ENCODE peak calls at places on chromosomes 1 and 21, in four cellular contexts. One of them, this sample, is unnamed.

GRCh38 chr1:13536612-13537011 is 22.8 kb upstream of the LRRC38 start:
- DNase-seq in IMR-90: no peak
- DNase-seq in K562: no peak
- DNase-seq in GM12878: no peak
- DNase-seq in this sample: no peak

GRCh38 chr1:227949954-227950734 is 2.4 kb upstream of the WNT9A start:
- DNase-seq in IMR-90: no peak
- DNase-seq in K562: no peak
- DNase-seq in GM12878: no peak
- DNase-seq in this sample: no peak

GRCh38 chr1:161088587-161089110 is 709 bp downstream of the NECTIN4 start:
- DNase-seq in IMR-90: peak; percentile 63
- DNase-seq in K562: no peak
- DNase-seq in GM12878: no peak
- DNase-seq in this sample: no peak

GRCh38 chr1:119071321-119071720 is 69.1 kb downstream of the WARS2 start:
- DNase-seq in IMR-90: no peak
- DNase-seq in K562: no peak
- DNase-seq in GM12878: no peak
- DNase-seq in this sample: no peak

GRCh38 chr1:242208021-242208420 is 209.1 kb upstream of the MAP1LC3C start:
- DNase-seq in IMR-90: no peak
- DNase-seq in K562: no peak
- DNase-seq in GM12878: no peak
- DNase-seq in this sample: no peak

GRCh38 chr1:48026275-48026674 is 29.1 kb upstream of the TRABD2B start:
- DNase-seq in IMR-90: peak; percentile 4
- DNase-seq in K562: no peak
- DNase-seq in GM12878: no peak
- DNase-seq in this sample: no peak

GRCh38 chr1:205240118-205240517 is 12.4 kb downstream of the TMCC2 start:
- DNase-seq in IMR-90: no peak
- DNase-seq in K562: no peak
- DNase-seq in GM12878: no peak
- DNase-seq in this sample: no peak

GRCh38 chr1:184945034-184945433 is 29.3 kb downstream of the NIBAN1 start:
- DNase-seq in IMR-90: no peak
- DNase-seq in K562: no peak
- DNase-seq in GM12878: peak; percentile 51
- DNase-seq in this sample: no peak

GRCh38 chr1:207453710-207454045 is 450 bp upstream of the CR2 start:
- DNase-seq in IMR-90: no peak
- DNase-seq in K562: no peak
- DNase-seq in GM12878: no peak
- DNase-seq in this sample: no peak

GRCh38 chr1:72482736-72483413 is 200.5 kb upstream of the NEGR1 start:
- DNase-seq in IMR-90: no peak
- DNase-seq in K562: no peak
- DNase-seq in GM12878: no peak
- DNase-seq in this sample: no peak

GRCh38 chr1:2557146-2558029 is 1.2 kb downstream of the TNFRSF14 start:
- DNase-seq in IMR-90: no peak
- DNase-seq in K562: no peak
- DNase-seq in GM12878: no peak
- DNase-seq in this sample: no peak

GRCh38 chr1:26814893-26815292 is 11.6 kb upstream of the ZDHHC18 start:
- DNase-seq in IMR-90: no peak
- DNase-seq in K562: no peak
- DNase-seq in GM12878: no peak
- DNase-seq in this sample: no peak

GRCh38 chr1:169508432-169509338 is 22.9 kb upstream of the SLC19A2 start:
- DNase-seq in IMR-90: no peak
- DNase-seq in K562: peak; percentile 36
- DNase-seq in GM12878: no peak
- DNase-seq in this sample: peak; percentile 52

GRCh38 chr1:27491748-27492700 is 2.1 kb upstream of the WASF2 start:
- DNase-seq in IMR-90: no peak
- DNase-seq in K562: no peak
- DNase-seq in GM12878: no peak
- DNase-seq in this sample: peak; percentile 48

GRCh38 chr1:23167353-23168078 is 1.1 kb downstream of the LUZP1 start:
- DNase-seq in IMR-90: peak; percentile 64
- DNase-seq in K562: peak; percentile 77
- DNase-seq in GM12878: no peak
- DNase-seq in this sample: peak; percentile 48

GRCh38 chr1:154478639-154479038 is 23.4 kb upstream of the TDRD10 start:
- DNase-seq in IMR-90: peak; percentile 34
- DNase-seq in K562: no peak
- DNase-seq in GM12878: no peak
- DNase-seq in this sample: peak; percentile 34

GRCh38 chr1:93616221-93616995 is 65.2 kb downstream of the BCAR3 start:
- DNase-seq in IMR-90: no peak
- DNase-seq in K562: no peak
- DNase-seq in GM12878: no peak
- DNase-seq in this sample: no peak

GRCh38 chr1:109090415-109091195 is at the start of gene TMEM167B:
- DNase-seq in IMR-90: peak; percentile 97
- DNase-seq in K562: peak; percentile 89
- DNase-seq in GM12878: peak; percentile 78
- DNase-seq in this sample: peak; percentile 99

GRCh38 chr1:107076846-107077245 is 20.4 kb downstream of the PRMT6 start:
- DNase-seq in IMR-90: peak; percentile 79
- DNase-seq in K562: no peak
- DNase-seq in GM12878: no peak
- DNase-seq in this sample: no peak

GRCh38 chr1:203271018-203271743 is 34.1 kb upstream of the BTG2 start:
- DNase-seq in IMR-90: peak; percentile 76
- DNase-seq in K562: peak; percentile 62
- DNase-seq in GM12878: no peak
- DNase-seq in this sample: peak; percentile 62

GRCh38 chr1:229862017-229862774 is 204.8 kb upstream of the GALNT2 start:
- DNase-seq in IMR-90: no peak
- DNase-seq in K562: no peak
- DNase-seq in GM12878: no peak
- DNase-seq in this sample: no peak

GRCh38 chr1:248853668-248854375 is 5.1 kb downstream of the ZNF692 start:
- DNase-seq in IMR-90: no peak
- DNase-seq in K562: no peak
- DNase-seq in GM12878: no peak
- DNase-seq in this sample: no peak

GRCh38 chr1:107991371-107992066 is 26.5 kb upstream of the VAV3 start:
- DNase-seq in IMR-90: no peak
- DNase-seq in K562: no peak
- DNase-seq in GM12878: no peak
- DNase-seq in this sample: no peak

GRCh38 chr1:95407864-95408291 is 173.9 kb downstream of the RWDD3 start:
- DNase-seq in IMR-90: no peak
- DNase-seq in K562: no peak
- DNase-seq in GM12878: no peak
- DNase-seq in this sample: no peak

GRCh38 chr1:181972256-181972655 is 89.3 kb downstream of the ZNF648 start:
- DNase-seq in IMR-90: no peak
- DNase-seq in K562: no peak
- DNase-seq in GM12878: no peak
- DNase-seq in this sample: no peak

GRCh38 chr1:248791010-248791409 is 34.7 kb downstream of the SH3BP5L start:
- DNase-seq in IMR-90: no peak
- DNase-seq in K562: no peak
- DNase-seq in GM12878: no peak
- DNase-seq in this sample: no peak

GRCh38 chr1:64036549-64036948 is 166.9 kb upstream of the UBE2U start:
- DNase-seq in IMR-90: no peak
- DNase-seq in K562: no peak
- DNase-seq in GM12878: no peak
- DNase-seq in this sample: no peak

GRCh38 chr1:200379431-200379755 is 30.4 kb downstream of the ZNF281 start:
- DNase-seq in IMR-90: peak; percentile 95
- DNase-seq in K562: no peak
- DNase-seq in GM12878: no peak
- DNase-seq in this sample: no peak

GRCh38 chr1:26822737-26823395 is 3.6 kb upstream of the ZDHHC18 start:
- DNase-seq in IMR-90: no peak
- DNase-seq in K562: no peak
- DNase-seq in GM12878: no peak
- DNase-seq in this sample: no peak

GRCh38 chr1:77831566-77831965 is 52.1 kb downstream of the MIGA1 start:
- DNase-seq in IMR-90: peak; percentile 8
- DNase-seq in K562: no peak
- DNase-seq in GM12878: no peak
- DNase-seq in this sample: no peak

GRCh38 chr1:77832889-77833288 is 53.4 kb downstream of the MIGA1 start:
- DNase-seq in IMR-90: peak; percentile 97
- DNase-seq in K562: peak; percentile 9
- DNase-seq in GM12878: no peak
- DNase-seq in this sample: peak; percentile 90

GRCh38 chr1:77829851-77830250 is 50.4 kb downstream of the MIGA1 start:
- DNase-seq in IMR-90: no peak
- DNase-seq in K562: no peak
- DNase-seq in GM12878: no peak
- DNase-seq in this sample: peak; percentile 59

GRCh38 chr1:77831976-77832695 is 52.7 kb downstream of the MIGA1 start:
- DNase-seq in IMR-90: peak; percentile 76
- DNase-seq in K562: no peak
- DNase-seq in GM12878: no peak
- DNase-seq in this sample: peak; percentile 74

DNA sequence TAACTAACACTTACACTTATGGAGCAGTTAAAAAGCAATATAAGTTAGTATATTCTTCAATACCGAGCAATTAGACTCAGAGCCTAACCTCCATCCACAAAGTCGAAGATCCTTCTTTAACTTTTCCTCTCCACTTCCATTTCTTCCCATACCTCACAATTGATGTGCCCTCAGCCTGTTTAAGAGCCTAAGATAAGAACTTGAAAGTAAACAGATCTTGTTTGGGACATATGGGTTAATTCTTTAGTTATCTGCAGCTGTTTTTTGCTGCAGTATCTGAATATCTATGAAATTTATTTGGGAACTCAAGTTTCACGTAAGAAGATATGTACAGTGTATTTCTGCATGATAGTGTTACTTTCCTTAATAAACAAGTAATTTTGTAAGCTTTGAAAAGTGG is 51.5 kb downstream of the MIGA1 start:
- DNase-seq in IMR-90: no peak
- DNase-seq in K562: no peak
- DNase-seq in GM12878: no peak
- DNase-seq in this sample: peak; percentile 24
- H3K9ac ChIP-seq in IMR-90: no peak overlapping the region
- H3K9ac ChIP-seq in K562: no peak overlapping the region
- H3K9ac ChIP-seq in GM12878: no peak overlapping the region
- H3K9ac ChIP-seq in this sample: no peak overlapping the region

DNA sequence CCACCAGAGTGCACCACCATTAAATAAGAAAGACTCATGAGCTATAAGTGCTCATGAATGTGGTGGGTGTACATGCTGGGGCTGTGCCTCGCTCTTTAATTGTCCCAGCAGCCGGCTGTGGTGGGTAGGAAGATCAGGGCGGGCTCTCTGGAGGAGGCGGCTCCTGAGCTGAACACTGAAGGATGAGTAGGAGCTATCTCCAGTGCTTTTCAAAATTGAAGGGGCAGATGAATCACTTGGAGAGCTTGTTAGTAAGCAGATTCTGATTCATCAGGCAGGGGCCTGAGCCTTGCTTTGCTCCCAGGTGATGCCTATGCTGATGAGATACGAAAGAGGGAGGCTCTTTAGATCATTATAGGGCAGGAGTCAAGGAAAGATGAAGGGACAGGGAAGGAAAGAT is 54.1 kb downstream of the ETS2 start:
- DNase-seq in IMR-90: peak; percentile 39
- DNase-seq in K562: no peak
- DNase-seq in GM12878: no peak
- DNase-seq in this sample: no peak
- TF ChIP-seq FOS in IMR-90: no peak
- TF ChIP-seq FOS in K562: no peak
- TF ChIP-seq FOS in GM12878: no peak
- TF ChIP-seq FOS in this sample: no peak

DNA sequence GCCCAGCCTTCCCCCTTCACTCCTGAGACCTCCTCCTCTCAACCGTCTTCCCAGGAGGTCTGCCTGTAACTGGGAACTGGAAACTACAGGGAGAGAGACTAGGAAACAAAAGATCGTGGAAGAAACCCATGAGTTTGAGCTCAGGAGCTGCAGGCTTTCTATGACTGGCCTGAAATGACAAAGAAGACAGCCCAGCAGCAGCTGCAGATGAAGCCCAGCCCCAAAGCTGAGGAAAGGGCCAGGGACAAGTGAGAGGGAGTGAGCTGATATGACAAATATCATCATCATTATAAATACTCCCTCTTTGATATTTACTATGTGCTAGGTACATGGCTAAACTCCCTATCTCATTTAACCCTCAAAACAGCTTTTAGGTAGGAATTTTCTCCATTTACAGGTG is 142.6 kb upstream of the CTTNBP2NL start:
- DNase-seq in IMR-90: no peak
- DNase-seq in K562: no peak
- DNase-seq in GM12878: no peak
- DNase-seq in this sample: no peak
- H3K9ac ChIP-seq in IMR-90: no peak overlapping the region
- H3K9ac ChIP-seq in K562: no peak overlapping the region
- H3K9ac ChIP-seq in GM12878: no peak overlapping the region
- H3K9ac ChIP-seq in this sample: no peak overlapping the region

GRCh38 chr1:234980224-234980656 is 148.4 kb downstream of the TOMM20 start:
- DNase-seq in IMR-90: no peak
- DNase-seq in K562: no peak
- DNase-seq in GM12878: no peak
- DNase-seq in this sample: no peak

GRCh38 chr1:234979316-234980223 is 149.1 kb downstream of the TOMM20 start:
- DNase-seq in IMR-90: no peak
- DNase-seq in K562: no peak
- DNase-seq in GM12878: no peak
- DNase-seq in this sample: peak; percentile 39

GRCh38 chr1:234978397-234979291 is 150.0 kb downstream of the TOMM20 start:
- DNase-seq in IMR-90: peak; percentile 93
- DNase-seq in K562: peak; percentile 60
- DNase-seq in GM12878: peak; percentile 94
- DNase-seq in this sample: peak; percentile 86

GRCh38 chr1:234981758-234982157 is 146.9 kb downstream of the TOMM20 start:
- DNase-seq in IMR-90: no peak
- DNase-seq in K562: no peak
- DNase-seq in GM12878: no peak
- DNase-seq in this sample: no peak

GRCh38 chr1:234980657-234981396 is 147.8 kb downstream of the TOMM20 start:
- DNase-seq in IMR-90: peak; percentile 97
- DNase-seq in K562: peak; percentile 44
- DNase-seq in GM12878: peak; percentile 85
- DNase-seq in this sample: peak; percentile 97
- TF ChIP-seq FOS in IMR-90: peak; percentile 73
- TF ChIP-seq FOS in K562: peak; percentile 31
- TF ChIP-seq FOS in GM12878: no peak
- TF ChIP-seq FOS in this sample: peak; percentile 96

GRCh38 chr1:88698764-88699163 is 14.7 kb downstream of the PKN2 start:
- DNase-seq in IMR-90: no peak
- DNase-seq in K562: no peak
- DNase-seq in GM12878: no peak
- DNase-seq in this sample: peak; percentile 22
- H3K9ac ChIP-seq in IMR-90: no peak overlapping the region
- H3K9ac ChIP-seq in K562: no peak overlapping the region
- H3K9ac ChIP-seq in GM12878: no peak overlapping the region
- H3K9ac ChIP-seq in this sample: no peak overlapping the region

GRCh38 chr1:145962157-145963102 is 1.9 kb downstream of the ANKRD34A start:
- DNase-seq in IMR-90: no peak
- DNase-seq in K562: peak; percentile 78
- DNase-seq in GM12878: no peak
- DNase-seq in this sample: no peak
- TF ChIP-seq FOS in IMR-90: no peak
- TF ChIP-seq FOS in K562: no peak
- TF ChIP-seq FOS in GM12878: no peak
- TF ChIP-seq FOS in this sample: no peak

This sample was measured in endothelial cell of umbilical vein.